ENCODE peak calls at places on chromosomes 3 and 15, in seven cellular contexts. One of them, this sample, is unnamed.

GRCh38 chr3:195160257-195160898 is 110.6 kb downstream of the XXYLT1 start:
- DNase-seq in brain microvascular endothelial cell: no peak
- DNase-seq in IMR-90: peak
- DNase-seq in A673: no peak
- DNase-seq in uterus: peak
- DNase-seq in left ventricle myocardium inferior: no peak
- DNase-seq in mesenchymal stem cell: peak
- DNase-seq in this sample: no peak

GRCh38 chr3:114179575-114179974 is 723 bp upstream of the DRD3 start:
- DNase-seq in brain microvascular endothelial cell: peak
- DNase-seq in IMR-90: peak
- DNase-seq in A673: peak
- DNase-seq in uterus: no peak
- DNase-seq in left ventricle myocardium inferior: no peak
- DNase-seq in mesenchymal stem cell: peak
- DNase-seq in this sample: no peak

GRCh38 chr3:127026036-127026435 is 43.1 kb downstream of the PLXNA1 start:
- DNase-seq in brain microvascular endothelial cell: no peak
- DNase-seq in IMR-90: no peak
- DNase-seq in A673: no peak
- DNase-seq in uterus: no peak
- DNase-seq in left ventricle myocardium inferior: no peak
- DNase-seq in mesenchymal stem cell: no peak
- DNase-seq in this sample: no peak

GRCh38 chr3:14256046-14256445 is 77.4 kb downstream of the LSM3 start:
- DNase-seq in brain microvascular endothelial cell: no peak
- DNase-seq in IMR-90: no peak
- DNase-seq in A673: no peak
- DNase-seq in uterus: peak
- DNase-seq in left ventricle myocardium inferior: no peak
- DNase-seq in mesenchymal stem cell: no peak
- DNase-seq in this sample: no peak

GRCh38 chr3:43388909-43389308 is 102.6 kb downstream of the SNRK start:
- DNase-seq in brain microvascular endothelial cell: no peak
- DNase-seq in IMR-90: no peak
- DNase-seq in A673: no peak
- DNase-seq in uterus: no peak
- DNase-seq in left ventricle myocardium inferior: no peak
- DNase-seq in mesenchymal stem cell: peak
- DNase-seq in this sample: no peak

GRCh38 chr15:58509556-58509955 is 77.8 kb downstream of the LIPC start:
- DNase-seq in brain microvascular endothelial cell: no peak
- DNase-seq in IMR-90: no peak
- DNase-seq in A673: no peak
- DNase-seq in uterus: no peak
- DNase-seq in left ventricle myocardium inferior: no peak
- DNase-seq in mesenchymal stem cell: no peak
- DNase-seq in this sample: no peak

GRCh38 chr3:46361408-46362283 is 7.7 kb downstream of the CCR2 start:
- DNase-seq in brain microvascular endothelial cell: no peak
- DNase-seq in IMR-90: no peak
- DNase-seq in A673: peak
- DNase-seq in uterus: no peak
- DNase-seq in left ventricle myocardium inferior: no peak
- DNase-seq in mesenchymal stem cell: peak
- DNase-seq in this sample: no peak

GRCh38 chr3:33392703-33393125 is 47.5 kb downstream of the UBP1 start:
- DNase-seq in brain microvascular endothelial cell: peak
- DNase-seq in IMR-90: peak
- DNase-seq in A673: peak
- DNase-seq in uterus: no peak
- DNase-seq in left ventricle myocardium inferior: no peak
- DNase-seq in mesenchymal stem cell: peak
- DNase-seq in this sample: no peak

GRCh38 chr3:138078901-138079344 is 36.5 kb downstream of the DZIP1L start:
- DNase-seq in brain microvascular endothelial cell: peak
- DNase-seq in IMR-90: peak
- DNase-seq in A673: peak
- DNase-seq in uterus: no peak
- DNase-seq in left ventricle myocardium inferior: no peak
- DNase-seq in mesenchymal stem cell: peak
- DNase-seq in this sample: no peak

GRCh38 chr3:62355703-62356102 is 17.6 kb downstream of the FEZF2 start:
- DNase-seq in brain microvascular endothelial cell: no peak
- DNase-seq in IMR-90: no peak
- DNase-seq in A673: no peak
- DNase-seq in uterus: no peak
- DNase-seq in left ventricle myocardium inferior: no peak
- DNase-seq in mesenchymal stem cell: no peak
- DNase-seq in this sample: no peak

GRCh38 chr15:37076543-37076942 is 23.8 kb downstream of the MEIS2 start:
- DNase-seq in brain microvascular endothelial cell: no peak
- DNase-seq in IMR-90: peak
- DNase-seq in A673: no peak
- DNase-seq in uterus: no peak
- DNase-seq in left ventricle myocardium inferior: no peak
- DNase-seq in mesenchymal stem cell: peak
- DNase-seq in this sample: no peak

GRCh38 chr15:98903377-98904018 is 104.1 kb downstream of the PGPEP1L start:
- DNase-seq in brain microvascular endothelial cell: peak
- DNase-seq in IMR-90: peak
- DNase-seq in A673: peak
- DNase-seq in uterus: no peak
- DNase-seq in left ventricle myocardium inferior: no peak
- DNase-seq in mesenchymal stem cell: peak
- DNase-seq in this sample: no peak

GRCh38 chr3:65751123-65751700 is 287.5 kb downstream of the MAGI1 start:
- DNase-seq in brain microvascular endothelial cell: peak
- DNase-seq in IMR-90: peak
- DNase-seq in A673: peak
- DNase-seq in uterus: peak
- DNase-seq in left ventricle myocardium inferior: peak
- DNase-seq in mesenchymal stem cell: peak
- DNase-seq in this sample: no peak

GRCh38 chr3:136235545-136235944 is 14.6 kb upstream of the PCCB start:
- DNase-seq in brain microvascular endothelial cell: no peak
- DNase-seq in IMR-90: no peak
- DNase-seq in A673: no peak
- DNase-seq in uterus: no peak
- DNase-seq in left ventricle myocardium inferior: no peak
- DNase-seq in mesenchymal stem cell: no peak
- DNase-seq in this sample: no peak

GRCh38 chr3:125245521-125245920 is 33.0 kb upstream of the SLC12A8 start:
- DNase-seq in brain microvascular endothelial cell: peak
- DNase-seq in IMR-90: peak
- DNase-seq in A673: no peak
- DNase-seq in uterus: no peak
- DNase-seq in left ventricle myocardium inferior: no peak
- DNase-seq in mesenchymal stem cell: no peak
- DNase-seq in this sample: no peak

GRCh38 chr3:57281710-57282109 is 10.8 kb downstream of the ASB14 start:
- DNase-seq in brain microvascular endothelial cell: peak
- DNase-seq in IMR-90: peak
- DNase-seq in A673: no peak
- DNase-seq in uterus: no peak
- DNase-seq in left ventricle myocardium inferior: no peak
- DNase-seq in mesenchymal stem cell: peak
- DNase-seq in this sample: no peak

GRCh38 chr3:159458010-159458409 is 530.6 kb upstream of the IL12A start:
- DNase-seq in brain microvascular endothelial cell: peak
- DNase-seq in IMR-90: peak
- DNase-seq in A673: no peak
- DNase-seq in uterus: no peak
- DNase-seq in left ventricle myocardium inferior: no peak
- DNase-seq in mesenchymal stem cell: peak
- DNase-seq in this sample: no peak

GRCh38 chr3:141262306-141262705 is 30.7 kb downstream of the PXYLP1 start:
- DNase-seq in brain microvascular endothelial cell: peak
- DNase-seq in IMR-90: peak
- DNase-seq in A673: no peak
- DNase-seq in uterus: no peak
- DNase-seq in left ventricle myocardium inferior: no peak
- DNase-seq in mesenchymal stem cell: peak
- DNase-seq in this sample: no peak

GRCh38 chr15:99614749-99615288 is 49.0 kb downstream of the MEF2A start:
- DNase-seq in brain microvascular endothelial cell: no peak
- DNase-seq in IMR-90: no peak
- DNase-seq in A673: peak
- DNase-seq in uterus: no peak
- DNase-seq in left ventricle myocardium inferior: no peak
- DNase-seq in mesenchymal stem cell: peak
- DNase-seq in this sample: no peak

DNA sequence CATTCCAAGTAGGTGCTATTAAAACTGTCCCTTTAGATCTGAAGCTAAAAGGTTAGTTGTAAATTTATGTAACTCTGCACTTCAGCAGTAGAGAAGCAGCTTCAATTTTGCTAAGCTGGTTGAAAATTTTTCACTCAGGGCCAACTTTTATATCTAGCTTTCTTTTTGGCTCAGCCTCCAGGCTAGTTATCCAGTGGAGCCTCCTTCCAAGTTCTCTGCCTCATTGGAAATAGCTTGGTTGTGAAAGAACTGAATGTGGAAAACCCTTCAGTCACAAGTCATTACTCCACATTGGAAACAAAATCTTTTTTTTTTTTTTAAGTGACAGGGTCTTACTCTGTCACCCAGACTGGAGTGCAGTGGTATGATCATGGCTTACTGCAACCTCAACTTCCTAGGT is 8.1 kb upstream of the ZNF660 start:
- DNase-seq in brain microvascular endothelial cell: no peak
- DNase-seq in IMR-90: no peak
- DNase-seq in A673: no peak
- DNase-seq in uterus: no peak
- DNase-seq in left ventricle myocardium inferior: no peak
- DNase-seq in mesenchymal stem cell: no peak
- DNase-seq in this sample: no peak
- H3K27ac ChIP-seq in brain microvascular endothelial cell: no peak
- H3K27ac ChIP-seq in IMR-90: no peak
- H3K27ac ChIP-seq in A673: no peak
- H3K27ac ChIP-seq in uterus: no peak
- H3K27ac ChIP-seq in left ventricle myocardium inferior: no peak
- H3K27ac ChIP-seq in mesenchymal stem cell: no peak
- H3K27ac ChIP-seq in this sample: no peak

GRCh38 chr15:66134284-66134683 is 119.3 kb downstream of the MEGF11 start:
- DNase-seq in brain microvascular endothelial cell: no peak
- DNase-seq in IMR-90: no peak
- DNase-seq in A673: no peak
- DNase-seq in uterus: no peak
- DNase-seq in left ventricle myocardium inferior: no peak
- DNase-seq in mesenchymal stem cell: no peak
- DNase-seq in this sample: no peak
- H3K27ac ChIP-seq in brain microvascular endothelial cell: no peak
- H3K27ac ChIP-seq in IMR-90: no peak
- H3K27ac ChIP-seq in A673: no peak
- H3K27ac ChIP-seq in uterus: no peak
- H3K27ac ChIP-seq in left ventricle myocardium inferior: no peak
- H3K27ac ChIP-seq in mesenchymal stem cell: no peak
- H3K27ac ChIP-seq in this sample: no peak

DNA sequence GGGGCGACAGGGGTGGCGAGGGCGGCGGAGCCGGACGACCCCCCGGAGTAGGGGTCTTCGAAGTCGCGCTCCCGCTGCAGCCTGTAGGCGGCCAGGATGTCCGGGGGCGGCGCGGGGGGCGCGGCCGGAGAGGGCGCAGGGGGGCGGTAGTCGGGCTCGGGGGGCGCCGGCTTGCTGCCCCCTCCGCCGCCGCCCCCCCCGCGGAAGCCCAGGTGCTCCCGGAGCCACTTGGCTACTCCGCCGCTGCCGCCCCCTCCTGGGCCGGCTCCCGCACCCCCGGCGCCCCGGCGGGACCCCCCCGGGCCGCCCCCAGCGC is 230 bp downstream of the SHF start:
- DNase-seq in brain microvascular endothelial cell: no peak
- DNase-seq in IMR-90: no peak
- DNase-seq in A673: no peak
- DNase-seq in uterus: no peak
- DNase-seq in left ventricle myocardium inferior: no peak
- DNase-seq in mesenchymal stem cell: no peak
- DNase-seq in this sample: no peak
- H3K27ac ChIP-seq in brain microvascular endothelial cell: no peak
- H3K27ac ChIP-seq in IMR-90: no peak
- H3K27ac ChIP-seq in A673: peak
- H3K27ac ChIP-seq in uterus: peak
- H3K27ac ChIP-seq in left ventricle myocardium inferior: peak
- H3K27ac ChIP-seq in mesenchymal stem cell: no peak
- H3K27ac ChIP-seq in this sample: peak

GRCh38 chr3:69786854-69787253 is 47.6 kb downstream of the MITF start:
- DNase-seq in brain microvascular endothelial cell: no peak
- DNase-seq in IMR-90: no peak
- DNase-seq in A673: no peak
- DNase-seq in uterus: no peak
- DNase-seq in left ventricle myocardium inferior: no peak
- DNase-seq in mesenchymal stem cell: no peak
- DNase-seq in this sample: no peak

GRCh38 chr3:69784854-69785523 is 45.7 kb downstream of the MITF start:
- DNase-seq in brain microvascular endothelial cell: peak
- DNase-seq in IMR-90: peak
- DNase-seq in A673: no peak
- DNase-seq in uterus: peak
- DNase-seq in left ventricle myocardium inferior: peak
- DNase-seq in mesenchymal stem cell: peak
- DNase-seq in this sample: peak

GRCh38 chr3:69791111-69791510 is 51.8 kb downstream of the MITF start:
- DNase-seq in brain microvascular endothelial cell: peak
- DNase-seq in IMR-90: peak
- DNase-seq in A673: no peak
- DNase-seq in uterus: peak
- DNase-seq in left ventricle myocardium inferior: peak
- DNase-seq in mesenchymal stem cell: peak
- DNase-seq in this sample: peak

GRCh38 chr3:69785769-69786311 is 46.6 kb downstream of the MITF start:
- DNase-seq in brain microvascular endothelial cell: no peak
- DNase-seq in IMR-90: no peak
- DNase-seq in A673: no peak
- DNase-seq in uterus: no peak
- DNase-seq in left ventricle myocardium inferior: no peak
- DNase-seq in mesenchymal stem cell: no peak
- DNase-seq in this sample: no peak

GRCh38 chr3:69787436-69788168 is 48.3 kb downstream of the MITF start:
- DNase-seq in brain microvascular endothelial cell: peak
- DNase-seq in IMR-90: peak
- DNase-seq in A673: no peak
- DNase-seq in uterus: no peak
- DNase-seq in left ventricle myocardium inferior: no peak
- DNase-seq in mesenchymal stem cell: peak
- DNase-seq in this sample: no peak
- H3K27ac ChIP-seq in brain microvascular endothelial cell: peak
- H3K27ac ChIP-seq in IMR-90: peak
- H3K27ac ChIP-seq in A673: no peak
- H3K27ac ChIP-seq in uterus: peak
- H3K27ac ChIP-seq in left ventricle myocardium inferior: peak
- H3K27ac ChIP-seq in mesenchymal stem cell: peak
- H3K27ac ChIP-seq in this sample: no peak

GRCh38 chr3:99881121-99881524 is 63.5 kb downstream of the CMSS1 start:
- DNase-seq in brain microvascular endothelial cell: no peak
- DNase-seq in IMR-90: no peak
- DNase-seq in A673: no peak
- DNase-seq in uterus: no peak
- DNase-seq in left ventricle myocardium inferior: no peak
- DNase-seq in mesenchymal stem cell: peak
- DNase-seq in this sample: no peak
- H3K27ac ChIP-seq in brain microvascular endothelial cell: no peak
- H3K27ac ChIP-seq in IMR-90: no peak
- H3K27ac ChIP-seq in A673: no peak
- H3K27ac ChIP-seq in uterus: peak
- H3K27ac ChIP-seq in left ventricle myocardium inferior: peak
- H3K27ac ChIP-seq in mesenchymal stem cell: no peak
- H3K27ac ChIP-seq in this sample: peak